ENCODE peak calls at places on chromosomes 13 and 19, in seven cellular contexts. E is stimulated activated CD8-positive, alpha-beta memory T cell treated with anti-CD3 and anti-CD28 coated beads, Interleukin-15, amount 100 ng/mL, for 24 hours; D is cardiac fibroblast; A is NCI-H2029; K is CD4-positive, CD25-positive, alpha-beta regulatory T cell; N is islet precursor cell; W is body of pancreas. S is an unnamed sample.

GRCh38 chr19:56839665-56840451 is 668 bp downstream of the PEG3 start:
- DNase-seq in E (no peak), D (no peak), A (no peak), K (no peak), N (no peak), W (peak; percentile 97), S (no peak)

GRCh38 chr19:46919324-46919723 is 58.5 kb downstream of the ARHGAP35 start:
- DNase-seq in E (no peak), D (no peak), A (no peak), K (no peak), N (peak; percentile 76), W (no peak), S (no peak)

GRCh38 chr13:114194853-114195252 is 15.8 kb downstream of the CFAP97D2 start:
- DNase-seq in E (no peak), D (no peak), A (no peak), K (peak; percentile 65), N (no peak), W (peak; percentile 44), S (no peak)

GRCh38 chr19:48676887-48677286 is 4.1 kb upstream of the NTN5 start:
- DNase-seq in E (no peak), D (no peak), A (no peak), K (no peak), N (no peak), W (no peak), S (no peak)

GRCh38 chr19:46373573-46374359 is 26.9 kb downstream of the PPP5C start:
- DNase-seq in E (no peak), D (peak; percentile 48), A (peak; percentile 99), K (no peak), N (peak; percentile 94), W (peak; percentile 99), S (peak; percentile 82)

GRCh38 chr13:79779761-79780160 is 298.8 kb downstream of the NDFIP2 start:
- DNase-seq in E (no peak), D (peak; percentile 85), A (no peak), K (no peak), N (peak; percentile 62), W (peak; percentile 17), S (no peak)

GRCh38 chr19:29514525-29515232 is 11.1 kb upstream of the VSTM2B start:
- DNase-seq in E (no peak), D (no peak), A (no peak), K (peak; percentile 23), N (no peak), W (no peak), S (no peak)

GRCh38 chr13:96984061-96984508 is 10.2 kb downstream of the OXGR1 start:
- DNase-seq in E (no peak), D (peak; percentile 45), A (peak; percentile 64), K (peak; percentile 17), N (peak; percentile 83), W (peak; percentile 78), S (peak; percentile 30)

GRCh38 chr19:1037553-1038115 is 2.3 kb upstream of the ABCA7 start:
- DNase-seq in E (no peak), D (no peak), A (no peak), K (no peak), N (no peak), W (no peak), S (no peak)

GRCh38 chr19:5172859-5173577 is 167.6 kb downstream of the PTPRS start:
- DNase-seq in E (no peak), D (peak; percentile 98), A (no peak), K (no peak), N (no peak), W (no peak), S (no peak)

GRCh38 chr19:10510301-10510802 is 6.9 kb downstream of the S1PR5 start:
- DNase-seq in E (no peak), D (peak; percentile 41), A (no peak), K (peak; percentile 52), N (peak; percentile 68), W (no peak), S (no peak)

S was measured in NCI-H1417 treated with DMSO at 0.1 percent for 48 hours.